ENCODE peak calls at places on chromosomes 13 and 19, in eight cellular contexts. One of them, this sample, is unnamed.

GRCh38 chr19:54905411-54905810 is 537 bp upstream of the NCR1 start:
- DNase-seq in prostate gland: no peak
- DNase-seq in ovary: no peak
- DNase-seq in adrenal gland: no peak
- DNase-seq in H1: no peak
- DNase-seq in gastrocnemius medialis: no peak
- DNase-seq in stomach: no peak
- DNase-seq in A549: no peak
- DNase-seq in this sample: no peak

GRCh38 chr19:5292453-5292842 is 48.2 kb downstream of the PTPRS start:
- DNase-seq in H1: no peak
- DNase-seq in stomach: peak; percentile 60
- DNase-seq in gastrocnemius medialis: no peak
- DNase-seq in A549: peak; percentile 42
- DNase-seq in ovary: no peak
- DNase-seq in prostate gland: peak; percentile 51
- DNase-seq in adrenal gland: peak; percentile 67
- DNase-seq in this sample: no peak

GRCh38 chr19:49930483-49931011 is 1.2 kb upstream of the NUP62 start:
- DNase-seq in ovary: peak; percentile 74
- DNase-seq in prostate gland: no peak
- DNase-seq in H1: peak; percentile 67
- DNase-seq in adrenal gland: peak; percentile 71
- DNase-seq in gastrocnemius medialis: no peak
- DNase-seq in A549: no peak
- DNase-seq in stomach: no peak
- DNase-seq in this sample: no peak

GRCh38 chr19:31152906-31153305 is 196.3 kb downstream of the TSHZ3 start:
- DNase-seq in A549: no peak
- DNase-seq in H1: no peak
- DNase-seq in adrenal gland: no peak
- DNase-seq in ovary: no peak
- DNase-seq in gastrocnemius medialis: no peak
- DNase-seq in stomach: no peak
- DNase-seq in prostate gland: no peak
- DNase-seq in this sample: no peak

GRCh38 chr13:62432906-62433305 is 1017.3 kb upstream of the PCDH20 start:
- DNase-seq in stomach: no peak
- DNase-seq in prostate gland: no peak
- DNase-seq in gastrocnemius medialis: no peak
- DNase-seq in ovary: no peak
- DNase-seq in adrenal gland: no peak
- DNase-seq in H1: no peak
- DNase-seq in A549: no peak
- DNase-seq in this sample: no peak

GRCh38 chr13:110017379-110017778 is 231.0 kb upstream of the IRS2 start:
- DNase-seq in ovary: no peak
- DNase-seq in A549: peak; percentile 66
- DNase-seq in prostate gland: no peak
- DNase-seq in H1: no peak
- DNase-seq in stomach: no peak
- DNase-seq in gastrocnemius medialis: no peak
- DNase-seq in adrenal gland: no peak
- DNase-seq in this sample: no peak

GRCh38 chr13:112957295-112957677 is 11.7 kb upstream of the MCF2L start:
- DNase-seq in H1: no peak
- DNase-seq in stomach: no peak
- DNase-seq in adrenal gland: no peak
- DNase-seq in gastrocnemius medialis: no peak
- DNase-seq in prostate gland: no peak
- DNase-seq in ovary: no peak
- DNase-seq in A549: no peak
- DNase-seq in this sample: no peak

GRCh38 chr13:28464861-28465260 is 30.1 kb downstream of the FLT1 start:
- DNase-seq in A549: no peak
- DNase-seq in H1: no peak
- DNase-seq in gastrocnemius medialis: no peak
- DNase-seq in ovary: no peak
- DNase-seq in prostate gland: no peak
- DNase-seq in adrenal gland: no peak
- DNase-seq in stomach: no peak
- DNase-seq in this sample: no peak

GRCh38 chr13:40592035-40592434 is 74.4 kb downstream of the FOXO1 start:
- DNase-seq in gastrocnemius medialis: no peak
- DNase-seq in A549: no peak
- DNase-seq in ovary: no peak
- DNase-seq in adrenal gland: no peak
- DNase-seq in H1: no peak
- DNase-seq in prostate gland: no peak
- DNase-seq in stomach: no peak
- DNase-seq in this sample: no peak

GRCh38 chr19:6023085-6023682 is 45.2 kb upstream of the RANBP3 start:
- DNase-seq in H1: no peak
- DNase-seq in stomach: no peak
- DNase-seq in A549: no peak
- DNase-seq in adrenal gland: no peak
- DNase-seq in prostate gland: no peak
- DNase-seq in ovary: no peak
- DNase-seq in gastrocnemius medialis: no peak
- DNase-seq in this sample: no peak

GRCh38 chr13:29953542-29953941 is 103.1 kb upstream of the UBL3 start:
- DNase-seq in stomach: no peak
- DNase-seq in A549: no peak
- DNase-seq in prostate gland: no peak
- DNase-seq in adrenal gland: no peak
- DNase-seq in gastrocnemius medialis: no peak
- DNase-seq in H1: no peak
- DNase-seq in ovary: no peak
- DNase-seq in this sample: no peak

GRCh38 chr19:33301011-33301899 is 1.1 kb downstream of the CEBPA start:
- DNase-seq in H1: peak; percentile 64
- DNase-seq in A549: no peak
- DNase-seq in ovary: no peak
- DNase-seq in gastrocnemius medialis: no peak
- DNase-seq in prostate gland: peak; percentile 27
- DNase-seq in stomach: peak; percentile 39
- DNase-seq in adrenal gland: no peak
- DNase-seq in this sample: peak; percentile 70

GRCh38 chr19:19539738-19540703 is 2.0 kb downstream of the CILP2 start:
- DNase-seq in stomach: peak; percentile 69
- DNase-seq in gastrocnemius medialis: peak; percentile 15
- DNase-seq in A549: no peak
- DNase-seq in prostate gland: peak; percentile 53
- DNase-seq in ovary: peak; percentile 68
- DNase-seq in adrenal gland: peak; percentile 36
- DNase-seq in H1: peak; percentile 94
- DNase-seq in this sample: no peak

GRCh38 chr19:17797397-17798201 is 2.7 kb downstream of the B3GNT3 start:
- DNase-seq in ovary: no peak
- DNase-seq in adrenal gland: no peak
- DNase-seq in gastrocnemius medialis: no peak
- DNase-seq in prostate gland: peak; percentile 47
- DNase-seq in A549: peak; percentile 78
- DNase-seq in H1: no peak
- DNase-seq in stomach: peak; percentile 90
- DNase-seq in this sample: no peak

GRCh38 chr13:98187155-98187726 is 10.2 kb upstream of the RNF113B start:
- DNase-seq in A549: no peak
- DNase-seq in ovary: no peak
- DNase-seq in gastrocnemius medialis: no peak
- DNase-seq in prostate gland: no peak
- DNase-seq in H1: no peak
- DNase-seq in stomach: no peak
- DNase-seq in adrenal gland: no peak
- DNase-seq in this sample: no peak

GRCh38 chr13:27012482-27013197 is 159.0 kb downstream of the USP12 start:
- DNase-seq in adrenal gland: peak; percentile 49
- DNase-seq in prostate gland: no peak
- DNase-seq in ovary: no peak
- DNase-seq in H1: peak; percentile 6
- DNase-seq in stomach: no peak
- DNase-seq in gastrocnemius medialis: no peak
- DNase-seq in A549: no peak
- DNase-seq in this sample: no peak

GRCh38 chr13:72696590-72696989 is 30.8 kb downstream of the MZT1 start:
- DNase-seq in ovary: no peak
- DNase-seq in prostate gland: no peak
- DNase-seq in adrenal gland: no peak
- DNase-seq in H1: no peak
- DNase-seq in gastrocnemius medialis: no peak
- DNase-seq in stomach: no peak
- DNase-seq in A549: no peak
- DNase-seq in this sample: no peak

GRCh38 chr19:47411101-47411500 is 8.2 kb downstream of the MEIS3 start:
- DNase-seq in H1: no peak
- DNase-seq in A549: no peak
- DNase-seq in ovary: no peak
- DNase-seq in gastrocnemius medialis: no peak
- DNase-seq in prostate gland: no peak
- DNase-seq in stomach: no peak
- DNase-seq in adrenal gland: no peak
- DNase-seq in this sample: no peak

GRCh38 chr13:26575244-26575643 is 17.8 kb downstream of the WASF3 start:
- DNase-seq in gastrocnemius medialis: no peak
- DNase-seq in A549: no peak
- DNase-seq in ovary: no peak
- DNase-seq in stomach: no peak
- DNase-seq in H1: no peak
- DNase-seq in adrenal gland: no peak
- DNase-seq in prostate gland: no peak
- DNase-seq in this sample: no peak

GRCh38 chr13:28336193-28336657 is 158.7 kb downstream of the FLT1 start:
- DNase-seq in A549: no peak
- DNase-seq in adrenal gland: no peak
- DNase-seq in stomach: no peak
- DNase-seq in ovary: no peak
- DNase-seq in H1: no peak
- DNase-seq in gastrocnemius medialis: no peak
- DNase-seq in prostate gland: no peak
- DNase-seq in this sample: no peak

DNA sequence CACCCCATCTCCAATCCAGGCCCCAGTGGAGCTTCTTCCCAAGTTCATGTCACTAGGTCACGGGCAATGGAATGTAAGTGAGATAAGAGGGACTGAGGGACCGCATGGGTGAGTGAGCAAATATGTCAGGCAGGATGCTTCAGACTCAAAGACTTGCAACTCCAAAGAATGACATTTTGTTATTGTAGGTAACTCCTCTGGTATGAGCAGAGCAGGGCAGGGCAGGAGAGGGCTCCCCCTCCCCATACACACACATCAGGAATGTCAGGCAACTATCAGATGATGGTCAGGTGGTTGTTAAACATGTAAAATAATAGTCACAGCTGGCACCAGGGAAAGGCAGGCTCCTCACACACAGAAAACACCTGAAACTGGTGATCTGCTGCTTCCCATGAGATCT is 10.6 kb downstream of the ERVV-2 start:
- DNase-seq in A549: no peak
- DNase-seq in ovary: no peak
- DNase-seq in gastrocnemius medialis: no peak
- DNase-seq in prostate gland: no peak
- DNase-seq in H1: no peak
- DNase-seq in adrenal gland: no peak
- DNase-seq in stomach: no peak
- DNase-seq in this sample: no peak
- H3K9me3 ChIP-seq in A549: peaks cover 62% of the 10 kb centered on the region
- H3K9me3 ChIP-seq in ovary: no peaks in the 10 kb centered on the region
- H3K9me3 ChIP-seq in gastrocnemius medialis: no peaks in the 10 kb centered on the region
- H3K9me3 ChIP-seq in prostate gland: no peaks in the 10 kb centered on the region
- H3K9me3 ChIP-seq in H1: peaks cover 3% of the 10 kb centered on the region
- H3K9me3 ChIP-seq in adrenal gland: no peaks in the 10 kb centered on the region
- H3K9me3 ChIP-seq in stomach: peaks cover 58% of the 10 kb centered on the region
- H3K9me3 ChIP-seq in this sample: peaks cover 13% of the 10 kb centered on the region

DNA sequence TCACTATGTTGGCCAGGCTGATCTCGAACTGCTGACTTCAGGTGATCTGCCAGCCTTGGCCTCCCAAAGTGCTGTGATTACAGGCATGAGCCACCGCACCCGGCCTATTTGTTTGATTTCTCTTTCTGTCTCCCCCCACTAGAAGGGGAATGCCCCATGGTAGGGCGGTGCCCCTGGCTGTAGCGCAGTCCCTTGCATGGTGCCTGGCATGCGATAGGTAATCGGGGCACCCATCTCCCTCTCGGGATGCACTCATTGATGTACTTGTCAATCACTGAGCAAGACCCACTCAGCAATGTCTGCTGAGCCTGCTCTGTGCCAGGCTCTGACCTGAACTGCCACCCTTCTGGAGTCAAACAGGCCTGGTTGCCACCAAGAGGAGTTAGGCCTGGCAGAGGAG is 19.8 kb downstream of the DNM2 start:
- DNase-seq in gastrocnemius medialis: no peak
- DNase-seq in stomach: no peak
- DNase-seq in adrenal gland: no peak
- DNase-seq in prostate gland: no peak
- DNase-seq in H1: no peak
- DNase-seq in A549: no peak
- DNase-seq in ovary: no peak
- DNase-seq in this sample: no peak
- TF ChIP-seq POLR2A in gastrocnemius medialis: no peak
- TF ChIP-seq POLR2A in stomach: no peak
- TF ChIP-seq POLR2A in adrenal gland: no peak
- TF ChIP-seq POLR2A in prostate gland: no peak
- TF ChIP-seq POLR2A in H1: no peak
- TF ChIP-seq POLR2A in A549: no peak
- TF ChIP-seq POLR2A in ovary: no peak
- TF ChIP-seq POLR2A in this sample: no peak

DNA sequence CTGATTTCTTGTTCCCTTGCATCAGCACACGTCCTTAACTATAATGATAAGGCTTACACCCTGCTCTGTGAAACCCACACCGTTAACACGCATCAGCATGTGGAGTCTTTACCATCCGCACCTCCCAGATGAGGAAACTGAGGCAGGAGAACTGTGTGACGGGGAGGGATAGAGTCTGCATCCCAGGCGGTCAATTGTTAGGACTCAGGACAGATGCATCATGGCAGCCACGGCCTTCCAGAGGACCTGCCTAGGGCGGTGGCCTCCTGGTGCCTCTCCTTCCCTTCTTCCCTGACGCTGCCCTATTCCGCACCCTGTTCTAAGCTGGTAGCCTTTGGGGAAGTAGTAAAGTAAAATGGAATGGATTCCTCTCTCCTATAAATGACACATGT is 326.0 kb downstream of the TEX29 start:
- DNase-seq in prostate gland: no peak
- DNase-seq in A549: no peak
- DNase-seq in ovary: no peak
- DNase-seq in H1: no peak
- DNase-seq in adrenal gland: no peak
- DNase-seq in stomach: no peak
- DNase-seq in gastrocnemius medialis: no peak
- DNase-seq in this sample: peak; percentile 58
- H3K4me1 ChIP-seq in prostate gland: no peaks in the 10 kb centered on the region
- H3K4me1 ChIP-seq in A549: no peaks in the 10 kb centered on the region
- H3K4me1 ChIP-seq in ovary: no peaks in the 10 kb centered on the region
- H3K4me1 ChIP-seq in H1: no peaks in the 10 kb centered on the region
- H3K4me1 ChIP-seq in adrenal gland: no peaks in the 10 kb centered on the region
- H3K4me1 ChIP-seq in stomach: no peaks in the 10 kb centered on the region
- H3K4me1 ChIP-seq in gastrocnemius medialis: no peaks in the 10 kb centered on the region
- H3K4me1 ChIP-seq in this sample: no peaks in the 10 kb centered on the region

DNA sequence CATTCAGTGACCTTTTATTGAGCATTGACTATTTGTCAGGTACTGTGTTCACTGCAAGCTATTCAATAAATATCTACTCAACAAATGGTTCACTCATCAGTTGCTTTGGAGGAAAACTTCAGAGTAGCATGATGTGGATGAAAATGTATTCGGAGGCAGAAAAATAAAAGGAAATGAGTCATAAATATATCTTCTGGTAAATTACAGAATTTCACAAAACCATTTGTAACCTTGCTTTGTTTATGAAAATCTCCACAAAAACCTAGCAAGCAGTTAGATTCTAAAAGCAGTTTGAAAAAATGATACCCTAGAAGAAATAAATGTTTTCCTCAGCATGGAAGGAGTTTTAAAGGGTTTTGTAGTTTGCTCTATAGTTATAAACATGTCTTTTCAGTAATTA is 399.6 kb downstream of the LMO7 start:
- DNase-seq in gastrocnemius medialis: no peak
- DNase-seq in H1: no peak
- DNase-seq in A549: no peak
- DNase-seq in stomach: no peak
- DNase-seq in prostate gland: no peak
- DNase-seq in adrenal gland: no peak
- DNase-seq in ovary: no peak
- DNase-seq in this sample: no peak
- H3K9me3 ChIP-seq in gastrocnemius medialis: no peaks in the 10 kb centered on the region
- H3K9me3 ChIP-seq in H1: no peaks in the 10 kb centered on the region
- H3K9me3 ChIP-seq in A549: no peaks in the 10 kb centered on the region
- H3K9me3 ChIP-seq in stomach: no peaks in the 10 kb centered on the region
- H3K9me3 ChIP-seq in prostate gland: no peaks in the 10 kb centered on the region
- H3K9me3 ChIP-seq in adrenal gland: no peaks in the 10 kb centered on the region
- H3K9me3 ChIP-seq in ovary: no peaks in the 10 kb centered on the region
- H3K9me3 ChIP-seq in this sample: no peaks in the 10 kb centered on the region